ENCODE peak calls at places on chromosome 3, in four cellular contexts. I is HT1080, L is fibroblast of villous mesenchyme, V is mesendoderm. P is an unnamed sample.

GRCh38 chr3:122263058-122263457 is 62.0 kb upstream of the CSTA start:
- DNase-seq in I (no peak), V (peak), L (no peak), P (no peak)

GRCh38 chr3:100796556-100796955 is 87.3 kb downstream of the TFG start:
- DNase-seq in V (peak), L (peak), I (peak), P (no peak)

GRCh38 chr3:45994661-45995369 is 809 bp downstream of the FYCO1 start:
- DNase-seq in V (peak), I (no peak), L (peak), P (no peak)

GRCh38 chr3:181976526-181976925 is 264.8 kb downstream of the SOX2 start:
- DNase-seq in I (no peak), V (no peak), L (no peak), P (no peak)

GRCh38 chr3:109430911-109431563 is 93.7 kb upstream of the DPPA4 start:
- DNase-seq in V (peak), I (no peak), L (no peak), P (no peak)

GRCh38 chr3:98232489-98232888 is 31.6 kb upstream of the OR5H6 start:
- DNase-seq in V (no peak), L (no peak), I (no peak), P (no peak)

GRCh38 chr3:159806412-159806811 is 182.2 kb upstream of the IL12A start:
- DNase-seq in I (no peak), L (peak), V (no peak), P (no peak)

GRCh38 chr3:126858401-126858800 is 124.5 kb upstream of the PLXNA1 start:
- DNase-seq in L (no peak), I (no peak), V (no peak), P (no peak)

GRCh38 chr3:98892263-98892662 is 9.2 kb downstream of the DCBLD2 start:
- DNase-seq in L (no peak), I (no peak), V (no peak), P (no peak)

GRCh38 chr3:76826915-76827314 is 213.0 kb upstream of the ROBO2 start:
- DNase-seq in I (no peak), L (no peak), V (no peak), P (no peak)

GRCh38 chr3:126287171-126287535 is 70.1 kb downstream of the KLF15 start:
- DNase-seq in V (no peak), L (no peak), I (no peak), P (no peak)

GRCh38 chr3:32278714-32279113 is 40.2 kb downstream of the CMTM8 start:
- DNase-seq in V (no peak), I (no peak), L (no peak), P (peak)

GRCh38 chr3:143825513-143825912 is 22.8 kb downstream of the SLC9A9 start:
- DNase-seq in I (no peak), L (no peak), V (no peak), P (no peak)

GRCh38 chr3:66537735-66538134 is 36.9 kb upstream of the LRIG1 start:
- DNase-seq in L (no peak), I (no peak), V (no peak), P (no peak)

GRCh38 chr3:5787863-5788488 is 600.5 kb downstream of the EDEM1 start:
- DNase-seq in I (peak), L (no peak), V (peak), P (no peak)

GRCh38 chr3:186821429-186822367 is 15.4 kb upstream of the RFC4 start:
- DNase-seq in I (peak), V (peak), L (peak), P (no peak)

P was measured in epithelial cell of prostate.